ENCODE peak calls at places on chromosomes 5 and 9, in eight cellular contexts. J, S, V, K, B, L, I and T are unnamed samples.

GRCh38 chr5:150302301-150303069 is at the start of gene ARSI:
- DNase-seq in B (no peak), S (peak), L (peak), K (no peak), I (no peak), V (no peak), J (peak), T (no peak)

GRCh38 chr5:4212071-4212739 is 616.6 kb downstream of the IRX1 start:
- DNase-seq in K (no peak), I (no peak), B (no peak), V (no peak), L (no peak), S (no peak), J (no peak), T (no peak)

GRCh38 chr5:14108170-14108996 is 34.8 kb upstream of the TRIO start:
- DNase-seq in I (peak), V (no peak), L (peak), K (peak), B (peak), S (peak), J (peak), T (peak)

GRCh38 chr9:131099088-131099611 is 2.8 kb downstream of the AIF1L start:
- DNase-seq in L (no peak), J (no peak), I (no peak), V (no peak), B (no peak), S (no peak), K (no peak), T (no peak)

GRCh38 chr5:92371889-92372235 is 988.7 kb upstream of the ARRDC3 start:
- DNase-seq in V (no peak), S (no peak), B (no peak), J (peak), L (peak), K (no peak), I (peak), T (no peak)

GRCh38 chr9:104177003-104177611 is 83.0 kb downstream of the SMC2 start:
- DNase-seq in K (no peak), J (peak), S (no peak), I (no peak), V (no peak), L (peak), B (no peak), T (no peak)

GRCh38 chr9:120715331-120715924 is 1.2 kb upstream of the MEGF9 start:
- DNase-seq in S (no peak), K (peak), I (peak), B (no peak), L (peak), V (no peak), J (peak), T (peak)

GRCh38 chr5:154646841-154647759 is 108.1 kb upstream of the LARP1 start:
- DNase-seq in V (no peak), K (no peak), S (peak), J (no peak), L (peak), B (peak), I (peak), T (no peak)

GRCh38 chr5:50968296-50969206 is 302.1 kb downstream of the PARP8 start:
- DNase-seq in L (no peak), I (no peak), J (no peak), B (no peak), S (no peak), K (no peak), V (no peak), T (no peak)

GRCh38 chr5:179530069-179530998 is 20.0 kb upstream of the RUFY1 start:
- DNase-seq in I (no peak), L (peak), V (no peak), S (peak), K (no peak), B (peak), J (no peak), T (peak)

GRCh38 chr5:150542933-150543445 is 35.1 kb downstream of the NDST1 start:
- DNase-seq in K (no peak), I (no peak), L (no peak), V (no peak), J (no peak), B (no peak), S (no peak), T (no peak)

GRCh38 chr5:134088291-134088690 is 26.2 kb upstream of the TCF7 start:
- DNase-seq in J (no peak), I (no peak), S (no peak), L (no peak), K (no peak), B (no peak), V (no peak), T (no peak)

GRCh38 chr5:142386151-142387021 is 61.6 kb upstream of the SPRY4 start:
- DNase-seq in K (no peak), S (no peak), V (no peak), J (peak), B (no peak), L (peak), I (no peak), T (no peak)

GRCh38 chr5:84032404-84032803 is 311.7 kb upstream of the HAPLN1 start:
- DNase-seq in S (no peak), V (no peak), K (no peak), L (peak), I (peak), B (no peak), J (peak), T (no peak)

GRCh38 chr5:97549496-97549895 is 366.4 kb upstream of the RIOK2 start:
- DNase-seq in S (no peak), I (no peak), J (peak), V (no peak), B (no peak), L (no peak), K (no peak), T (no peak)

GRCh38 chr9:91803143-91803940 is 146.7 kb downstream of the ROR2 start:
- DNase-seq in L (peak), S (no peak), I (peak), B (no peak), V (no peak), K (no peak), J (peak), T (no peak)

GRCh38 chr9:22528485-22528884 is 81.9 kb downstream of the DMRTA1 start:
- DNase-seq in L (peak), S (no peak), B (no peak), K (no peak), I (peak), V (no peak), J (peak), T (no peak)

GRCh38 chr9:121316852-121317373 is 49.0 kb downstream of the GSN start:
- DNase-seq in J (no peak), I (no peak), B (no peak), K (no peak), L (no peak), V (no peak), S (no peak), T (no peak)

GRCh38 chr5:170861855-170862766 is at the start of gene RANBP17:
- DNase-seq in I (peak), L (peak), J (peak), K (peak), V (peak), S (no peak), B (peak), T (no peak)

GRCh38 chr9:37787059-37787458 is 2.2 kb upstream of the EXOSC3 start:
- DNase-seq in L (no peak), V (no peak), I (no peak), S (peak), B (no peak), K (no peak), J (no peak), T (no peak)

GRCh38 chr5:10233505-10233904 is 16.2 kb downstream of the ATPSCKMT start:
- DNase-seq in V (no peak), J (peak), B (peak), S (no peak), I (peak), K (peak), L (peak), T (peak)

GRCh38 chr5:139908749-139909148 is 113.1 kb downstream of the PSD2 start:
- DNase-seq in K (peak), V (no peak), B (no peak), L (peak), I (no peak), S (no peak), J (no peak), T (no peak)

GRCh38 chr5:58259685-58260152 is 200.2 kb downstream of the PLK2 start:
- DNase-seq in L (peak), I (peak), S (no peak), K (no peak), V (no peak), B (no peak), J (peak), T (no peak)

GRCh38 chr5:54206580-54207229 is 103.7 kb downstream of the ARL15 start:
- DNase-seq in I (no peak), B (no peak), J (no peak), V (no peak), L (no peak), K (no peak), S (no peak), T (no peak)

GRCh38 chr5:115342593-115343377 is 46.3 kb upstream of the CCDC112 start:
- DNase-seq in B (no peak), J (no peak), K (no peak), S (no peak), L (no peak), V (no peak), I (no peak), T (no peak)

GRCh38 chr9:106451223-106451622 is 411.7 kb upstream of the ZNF462 start:
- DNase-seq in S (no peak), L (no peak), I (no peak), B (no peak), J (no peak), K (no peak), V (no peak), T (no peak)

GRCh38 chr9:131095666-131096489 is 453 bp upstream of the AIF1L start:
- DNase-seq in V (peak), K (peak), S (no peak), I (no peak), J (peak), L (no peak), B (peak), T (peak)

GRCh38 chr9:136808075-136808780 is 480 bp downstream of the RABL6 start:
- DNase-seq in L (no peak), B (no peak), J (peak), K (peak), S (peak), I (no peak), V (peak), T (peak)

GRCh38 chr5:66436721-66437120 is 159.5 kb upstream of the MAST4 start:
- DNase-seq in K (no peak), V (no peak), J (peak), I (no peak), S (no peak), L (no peak), B (no peak), T (no peak)

GRCh38 chr9:38318755-38319495 is 73.6 kb upstream of the ALDH1B1 start:
- DNase-seq in L (peak), S (peak), V (no peak), I (peak), K (no peak), J (peak), B (no peak), T (no peak)

GRCh38 chr9:16314476-16314875 is 556.0 kb downstream of the BNC2 start:
- DNase-seq in B (no peak), S (no peak), I (no peak), V (no peak), J (no peak), K (no peak), L (no peak), T (no peak)

GRCh38 chr5:142894749-142895148 is 124.6 kb downstream of the ARHGAP26 start:
- DNase-seq in J (peak), S (no peak), L (peak), I (peak), V (no peak), K (no peak), B (no peak), T (no peak)

GRCh38 chr9:87883274-87883673 is 597 bp downstream of the SPATA31E1 start:
- DNase-seq in J (no peak), B (no peak), S (no peak), V (peak), I (no peak), K (no peak), L (no peak), T (no peak)

GRCh38 chr9:36720043-36720442 is 147.3 kb downstream of the MELK start:
- DNase-seq in K (no peak), I (no peak), B (no peak), J (no peak), L (no peak), S (no peak), V (no peak), T (no peak)

GRCh38 chr5:150144211-150144801 is 11.3 kb downstream of the PDGFRB start:
- DNase-seq in S (no peak), V (no peak), I (peak), L (peak), J (no peak), B (no peak), K (peak), T (no peak)